ENCODE peak calls at places on chromosomes 7 and 10, in four cellular contexts. K, A, Y and I are unnamed samples.

GRCh38 chr7:29494350-29494749 is 69.3 kb upstream of the PRR15 start:
- DNase-seq in K (no peak), A (no peak), Y (no peak), I (no peak)

GRCh38 chr10:12638103-12638502 is 288.8 kb downstream of the CAMK1D start:
- DNase-seq in K (no peak), A (no peak), Y (no peak), I (peak)

GRCh38 chr7:144738708-144739314 is 97.0 kb downstream of the TPK1 start:
- DNase-seq in K (no peak), A (peak), Y (no peak), I (no peak)

GRCh38 chr7:132573237-132573636 is 3.0 kb downstream of the PLXNA4 start:
- DNase-seq in K (no peak), A (peak), Y (no peak), I (no peak)

GRCh38 chr10:103747193-103747865 is 108.0 kb downstream of the SH3PXD2A start:
- DNase-seq in K (no peak), A (no peak), Y (no peak), I (no peak)

GRCh38 chr10:130067893-130068292 is 42.7 kb downstream of the C10orf143 start:
- DNase-seq in K (no peak), A (no peak), Y (no peak), I (no peak)

GRCh38 chr7:99473315-99473596 is 566 bp downstream of the ZNF789 start:
- DNase-seq in K (no peak), A (peak), Y (no peak), I (peak)

GRCh38 chr7:29337628-29338116 is 143.1 kb downstream of the CHN2 start:
- DNase-seq in K (no peak), A (no peak), Y (no peak), I (no peak)

GRCh38 chr10:44878704-44879530 is 32.2 kb upstream of the TMEM72 start:
- DNase-seq in K (peak), A (peak), Y (peak), I (peak)

GRCh38 chr10:50919010-50919409 is 33.6 kb upstream of the A1CF start:
- DNase-seq in K (no peak), A (no peak), Y (no peak), I (no peak)

GRCh38 chr7:143369678-143370651 is 7.5 kb upstream of the FAM131B start:
- DNase-seq in K (no peak), A (peak), Y (no peak), I (no peak)

GRCh38 chr7:130632111-130632510 is 36.4 kb downstream of the COPG2 start:
- DNase-seq in K (no peak), A (no peak), Y (no peak), I (no peak)

GRCh38 chr10:52216852-52217251 is 97.2 kb upstream of the DKK1 start:
- DNase-seq in K (no peak), A (no peak), Y (no peak), I (no peak)

GRCh38 chr7:104175336-104175984 is 32.4 kb downstream of the ORC5 start:
- DNase-seq in K (no peak), A (peak), Y (no peak), I (no peak)

GRCh38 chr10:91617073-91617580 is 15.7 kb downstream of the PPP1R3C start:
- DNase-seq in K (no peak), A (no peak), Y (no peak), I (no peak)

GRCh38 chr7:36567699-36568436 is 156.4 kb downstream of the AOAH start:
- DNase-seq in K (no peak), A (peak), Y (no peak), I (no peak)

GRCh38 chr10:3090914-3091313 is 23.6 kb downstream of the PFKP start:
- DNase-seq in K (no peak), A (peak), Y (no peak), I (no peak)

GRCh38 chr10:113221756-113222168 is 271.7 kb downstream of the TCF7L2 start:
- DNase-seq in K (no peak), A (peak), Y (no peak), I (no peak)

GRCh38 chr10:75926763-75927162 is 495.3 kb downstream of the LRMDA start:
- DNase-seq in K (peak), A (peak), Y (no peak), I (no peak)

GRCh38 chr7:151560243-151560642 is 40.5 kb upstream of the RHEB start:
- DNase-seq in K (no peak), A (no peak), Y (no peak), I (no peak)

GRCh38 chr10:21989453-21990154 is 13.9 kb downstream of the DNAJC1 start:
- DNase-seq in K (peak), A (peak), Y (no peak), I (peak)

GRCh38 chr10:30151581-30152389 is 92.4 kb upstream of the JCAD start:
- DNase-seq in K (no peak), A (peak), Y (no peak), I (no peak)

GRCh38 chr10:90992462-90992861 is 71.6 kb upstream of the ANKRD1 start:
- DNase-seq in K (no peak), A (no peak), Y (no peak), I (no peak)

GRCh38 chr10:89471110-89471814 is 56.9 kb downstream of the IFIT5 start:
- DNase-seq in K (no peak), A (no peak), Y (no peak), I (no peak)

GRCh38 chr7:121390109-121390508 is 6.0 kb downstream of the FAM3C start:
- DNase-seq in K (no peak), A (no peak), Y (no peak), I (no peak)

GRCh38 chr7:127654404-127655392 is 2.7 kb downstream of the SND1 start:
- DNase-seq in K (no peak), A (no peak), Y (no peak), I (no peak)

GRCh38 chr7:34039033-34039432 is 133.7 kb downstream of the BMPER start:
- DNase-seq in K (no peak), A (no peak), Y (no peak), I (no peak)

GRCh38 chr7:133358728-133359127 is 105.8 kb downstream of the EXOC4 start:
- DNase-seq in K (no peak), A (no peak), Y (no peak), I (no peak)

GRCh38 chr7:113582471-113582870 is 336.3 kb downstream of the PPP1R3A start:
- DNase-seq in K (no peak), A (no peak), Y (no peak), I (no peak)
- TF ChIP-seq POLR2AphosphoS5 in K (no peak), A (no peak), Y (no peak), I (no peak)

GRCh38 chr7:97565665-97566064 is 166.2 kb upstream of the TAC1 start:
- DNase-seq in K (no peak), A (no peak), Y (no peak), I (no peak)
- TF ChIP-seq POLR2AphosphoS5 in K (no peak), A (no peak), Y (no peak), I (no peak)

GRCh38 chr10:81594991-81595390 is 280.0 kb upstream of the NRG3 start:
- DNase-seq in K (no peak), A (no peak), Y (no peak), I (no peak)
- TF ChIP-seq POLR2AphosphoS5 in K (no peak), A (no peak), Y (no peak), I (no peak)

GRCh38 chr10:28127881-28128280 is 129.0 kb upstream of the ODAD2 start:
- DNase-seq in K (no peak), A (no peak), Y (no peak), I (no peak)
- TF ChIP-seq POLR2AphosphoS5 in K (no peak), A (no peak), Y (no peak), I (no peak)

DNA sequence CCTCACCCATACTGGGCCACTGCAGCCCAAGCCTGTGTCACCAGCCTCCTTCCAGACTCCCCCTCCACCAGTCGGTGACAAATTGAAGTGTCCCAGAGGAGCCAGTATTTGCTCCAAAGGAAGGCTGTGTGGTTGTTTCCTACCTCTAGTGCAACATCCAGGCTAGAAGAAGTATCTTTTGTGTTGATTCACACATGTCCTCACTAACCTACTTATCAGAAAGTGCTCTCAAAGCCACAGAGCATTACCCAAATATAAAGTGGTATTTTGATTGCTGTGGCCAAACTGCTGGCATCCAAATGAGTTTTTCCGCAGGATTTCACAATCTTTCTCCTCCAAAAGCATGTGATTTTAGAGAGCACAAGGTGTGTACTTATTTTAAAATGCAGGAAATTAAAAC is 134.8 kb downstream of the CUL2 start:
- DNase-seq in K (no peak), A (no peak), Y (no peak), I (no peak)
- TF ChIP-seq POLR2AphosphoS5 in K (no peak), A (no peak), Y (no peak), I (no peak)

DNA sequence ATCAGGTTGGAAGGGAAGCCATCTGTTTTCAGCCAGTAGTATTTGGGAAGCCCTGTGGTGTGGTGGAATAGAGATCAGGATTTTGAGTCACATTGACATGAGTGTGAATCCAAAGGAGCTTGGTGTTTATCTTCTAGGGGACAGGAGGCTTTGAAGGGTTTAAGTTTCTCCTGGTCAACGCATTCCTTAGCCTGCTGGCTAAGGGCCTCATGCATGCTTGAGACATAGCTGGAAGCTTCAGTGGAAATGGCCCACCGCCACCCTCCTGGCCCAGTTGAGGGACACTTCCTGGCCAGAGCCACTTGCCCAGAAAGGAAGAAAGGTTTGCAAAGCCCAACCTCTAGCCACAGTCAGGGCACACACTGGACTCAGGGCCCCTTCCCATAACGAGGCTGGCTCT is 70.9 kb downstream of the CDK1 start:
- DNase-seq in K (no peak), A (no peak), Y (no peak), I (no peak)
- TF ChIP-seq POLR2AphosphoS5 in K (no peak), A (no peak), Y (no peak), I (no peak)

DNA sequence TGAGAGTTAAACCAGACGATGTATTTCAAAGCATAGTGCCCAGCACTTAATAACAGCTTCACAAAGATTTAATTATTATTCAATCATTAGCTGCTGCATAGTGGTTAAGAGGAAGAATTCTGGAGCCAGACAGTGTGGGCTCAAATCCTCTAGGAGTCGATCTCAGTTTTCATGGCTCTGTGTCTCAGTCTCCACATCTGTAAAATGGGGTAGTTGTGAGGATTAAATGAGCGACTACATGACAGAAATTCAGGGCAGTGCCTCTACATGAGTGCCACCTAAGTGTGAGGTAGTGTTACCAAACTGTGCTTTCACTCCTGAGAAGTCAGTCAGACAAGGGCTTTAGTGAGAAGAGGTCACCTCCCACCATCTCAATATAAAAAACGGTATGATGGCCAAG is 81.7 kb upstream of the FGFR2 start:
- DNase-seq in K (no peak), A (no peak), Y (no peak), I (no peak)
- TF ChIP-seq POLR2AphosphoS5 in K (no peak), A (no peak), Y (no peak), I (no peak)

GRCh38 chr10:96578022-96578421 is 8.8 kb downstream of the TM9SF3 start:
- DNase-seq in K (no peak), A (no peak), Y (no peak), I (no peak)

GRCh38 chr10:96576277-96576980 is 10.4 kb downstream of the TM9SF3 start:
- DNase-seq in K (no peak), A (no peak), Y (no peak), I (no peak)

GRCh38 chr10:96578633-96579032 is 8.2 kb downstream of the TM9SF3 start:
- DNase-seq in K (no peak), A (no peak), Y (no peak), I (no peak)

GRCh38 chr10:96579133-96579532 is 7.7 kb downstream of the TM9SF3 start:
- DNase-seq in K (no peak), A (no peak), Y (no peak), I (no peak)

DNA sequence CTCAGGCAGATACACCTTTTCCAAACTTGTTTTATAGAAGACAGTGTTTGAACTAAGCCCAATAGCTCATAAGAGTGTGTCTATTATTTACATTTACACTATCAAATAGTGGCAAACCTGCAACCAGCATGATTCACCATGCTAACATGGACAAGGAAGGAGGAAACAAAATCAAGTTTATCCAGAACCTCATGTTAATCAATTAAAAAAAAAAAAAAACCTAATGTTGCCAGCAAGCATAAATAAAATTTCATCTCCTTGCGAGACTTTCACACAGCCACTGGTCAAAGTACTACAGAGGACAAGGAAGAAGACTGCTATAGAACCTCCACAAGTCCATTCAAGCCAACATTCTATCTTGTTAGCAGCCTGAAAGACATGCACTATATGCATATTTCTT is 9.8 kb downstream of the TM9SF3 start:
- DNase-seq in K (no peak), A (no peak), Y (no peak), I (no peak)
- TF ChIP-seq POLR2AphosphoS5 in K (no peak), A (no peak), Y (no peak), I (no peak)

GRCh38 chr7:100827330-100828226 is at the start of gene EPHB4:
- DNase-seq in K (peak), A (peak), Y (peak), I (peak)
- TF ChIP-seq POLR2AphosphoS5 in K (no peak), A (peak), Y (no peak), I (no peak)

GRCh38 chr7:135204876-135205275 is 6.5 kb downstream of the WDR91 start:
- DNase-seq in K (no peak), A (no peak), Y (no peak), I (no peak)

GRCh38 chr7:135201350-135201749 is 10.0 kb downstream of the WDR91 start:
- DNase-seq in K (no peak), A (no peak), Y (no peak), I (no peak)

GRCh38 chr7:135206887-135207738 is 4.2 kb downstream of the WDR91 start:
- DNase-seq in K (no peak), A (no peak), Y (no peak), I (no peak)

GRCh38 chr7:135205850-135206249 is 5.5 kb downstream of the WDR91 start:
- DNase-seq in K (no peak), A (no peak), Y (no peak), I (no peak)

GRCh38 chr7:135204271-135204872 is 7.0 kb downstream of the WDR91 start:
- DNase-seq in K (no peak), A (no peak), Y (no peak), I (no peak)
- TF ChIP-seq POLR2AphosphoS5 in K (no peak), A (no peak), Y (no peak), I (no peak)